ENCODE peak calls at places on chromosomes 2 and 18, in six cellular contexts. Y is HCT116, W is HFF-Myc, P is heart left ventricle, F is IMR-90, M is GM12865. S is an unnamed sample.

GRCh38 chr18:44885507-44885906 is 204.8 kb downstream of the SETBP1 start:
- DNase-seq in F (no peak), P (no peak), W (no peak), Y (no peak), M (no peak), S (no peak)

GRCh38 chr2:46873632-46874068 is 42.0 kb downstream of the MCFD2 start:
- DNase-seq in P (peak; percentile 61), W (peak; percentile 95), Y (peak; percentile 76), F (peak; percentile 98), M (no peak), S (peak; percentile 91)

GRCh38 chr18:31245820-31246219 is 72.1 kb upstream of the DSG1 start:
- DNase-seq in M (peak; percentile 69), F (no peak), W (no peak), P (no peak), Y (no peak), S (no peak)

GRCh38 chr2:226578879-226579278 is 220.7 kb downstream of the IRS1 start:
- DNase-seq in M (no peak), P (no peak), W (no peak), Y (no peak), F (peak; percentile 30), S (peak; percentile 15)

GRCh38 chr18:582465-582864 is 2.3 kb downstream of the CETN1 start:
- DNase-seq in Y (no peak), M (no peak), F (no peak), P (no peak), W (no peak), S (no peak)

GRCh38 chr2:120957905-120958304 is 222.2 kb downstream of the GLI2 start:
- DNase-seq in Y (no peak), W (no peak), F (no peak), M (no peak), P (no peak), S (no peak)

GRCh38 chr2:184646177-184646576 is 47.8 kb downstream of the ZNF804A start:
- DNase-seq in M (peak; percentile 4), W (no peak), F (peak; percentile 52), P (no peak), Y (no peak), S (no peak)

GRCh38 chr2:1663621-1664020 is 80.7 kb downstream of the PXDN start:
- DNase-seq in F (no peak), Y (no peak), P (no peak), M (no peak), W (no peak), S (no peak)

GRCh38 chr18:11071300-11071699 is 78.1 kb downstream of the PIEZO2 start:
- DNase-seq in M (no peak), P (no peak), F (no peak), W (no peak), Y (no peak), S (no peak)

GRCh38 chr18:49846263-49846662 is 32.9 kb upstream of the ACAA2 start:
- DNase-seq in W (peak; percentile 65), F (peak; percentile 35), P (no peak), M (no peak), Y (no peak), S (peak; percentile 31)

GRCh38 chr18:76445275-76445674 is 49.8 kb downstream of the ZNF516 start:
- DNase-seq in M (no peak), Y (no peak), W (no peak), F (peak; percentile 84), P (no peak), S (peak; percentile 74)

GRCh38 chr2:1607971-1608688 is 136.2 kb downstream of the PXDN start:
- DNase-seq in P (no peak), M (no peak), Y (no peak), W (no peak), F (peak; percentile 71), S (no peak)

GRCh38 chr2:96359310-96359709 is 23.7 kb downstream of the NCAPH start:
- DNase-seq in Y (no peak), F (no peak), P (no peak), M (peak; percentile 23), W (no peak), S (no peak)

GRCh38 chr2:46718797-46719196 is 196.8 kb downstream of the MCFD2 start:
- DNase-seq in M (no peak), P (no peak), Y (no peak), W (no peak), F (no peak), S (no peak)

GRCh38 chr18:9101730-9102390 is 639 bp upstream of the NDUFV2 start:
- DNase-seq in M (peak; percentile 59), W (no peak), P (no peak), Y (peak; percentile 44), F (peak; percentile 86), S (no peak)

GRCh38 chr2:12498703-12499102 is 218.0 kb upstream of the TRIB2 start:
- DNase-seq in M (no peak), Y (no peak), F (peak; percentile 74), P (no peak), W (peak; percentile 69), S (no peak)

GRCh38 chr2:51920509-51920908 is 888.6 kb upstream of the NRXN1 start:
- DNase-seq in W (no peak), M (no peak), Y (no peak), F (no peak), P (no peak), S (no peak)
- H3K4me3 ChIP-seq in W (no peak overlapping the region), M (no peak overlapping the region), Y (no peak overlapping the region), F (no peak overlapping the region), P (no peak overlapping the region), S (no peak overlapping the region)

DNA sequence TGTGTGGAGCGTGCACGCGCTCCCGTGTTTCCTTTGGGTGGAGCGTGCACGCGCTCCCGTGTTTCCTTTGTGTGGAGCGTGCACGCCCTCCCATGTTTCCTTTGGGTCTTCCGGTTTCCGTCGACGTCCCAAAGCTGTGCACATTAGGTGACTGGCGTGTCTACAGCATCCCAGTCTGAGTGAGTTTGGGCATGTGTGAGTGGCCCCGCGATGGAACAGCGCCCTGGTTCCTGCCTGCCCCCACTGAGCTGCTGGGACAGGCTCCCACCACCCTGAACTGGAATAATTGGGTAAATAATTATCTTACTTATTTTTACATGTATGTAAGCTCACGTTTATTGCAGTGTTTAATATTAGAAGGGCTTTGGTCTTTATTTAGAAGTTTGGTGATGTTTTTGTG is 104.2 kb downstream of the AGAP1 start:
- DNase-seq in F (no peak), P (no peak), Y (no peak), W (no peak), M (no peak), S (no peak)
- H3K4me3 ChIP-seq in F (no peak overlapping the region), P (no peak overlapping the region), Y (no peak overlapping the region), W (no peak overlapping the region), M (no peak overlapping the region), S (no peak overlapping the region)

GRCh38 chr2:197297262-197297661 is 13.3 kb downstream of the ANKRD44 start:
- DNase-seq in F (no peak), P (no peak), M (no peak), W (no peak), Y (no peak), S (no peak)

GRCh38 chr2:197294260-197294659 is 16.3 kb downstream of the ANKRD44 start:
- DNase-seq in Y (no peak), M (peak; percentile 64), W (no peak), F (no peak), P (no peak), S (no peak)

GRCh38 chr2:197296861-197297260 is 13.7 kb downstream of the ANKRD44 start:
- DNase-seq in M (no peak), W (no peak), F (no peak), P (no peak), Y (no peak), S (no peak)

GRCh38 chr2:197292614-197293013 is 18.0 kb downstream of the ANKRD44 start:
- DNase-seq in F (no peak), M (peak; percentile 50), W (no peak), Y (no peak), P (no peak), S (no peak)

DNA sequence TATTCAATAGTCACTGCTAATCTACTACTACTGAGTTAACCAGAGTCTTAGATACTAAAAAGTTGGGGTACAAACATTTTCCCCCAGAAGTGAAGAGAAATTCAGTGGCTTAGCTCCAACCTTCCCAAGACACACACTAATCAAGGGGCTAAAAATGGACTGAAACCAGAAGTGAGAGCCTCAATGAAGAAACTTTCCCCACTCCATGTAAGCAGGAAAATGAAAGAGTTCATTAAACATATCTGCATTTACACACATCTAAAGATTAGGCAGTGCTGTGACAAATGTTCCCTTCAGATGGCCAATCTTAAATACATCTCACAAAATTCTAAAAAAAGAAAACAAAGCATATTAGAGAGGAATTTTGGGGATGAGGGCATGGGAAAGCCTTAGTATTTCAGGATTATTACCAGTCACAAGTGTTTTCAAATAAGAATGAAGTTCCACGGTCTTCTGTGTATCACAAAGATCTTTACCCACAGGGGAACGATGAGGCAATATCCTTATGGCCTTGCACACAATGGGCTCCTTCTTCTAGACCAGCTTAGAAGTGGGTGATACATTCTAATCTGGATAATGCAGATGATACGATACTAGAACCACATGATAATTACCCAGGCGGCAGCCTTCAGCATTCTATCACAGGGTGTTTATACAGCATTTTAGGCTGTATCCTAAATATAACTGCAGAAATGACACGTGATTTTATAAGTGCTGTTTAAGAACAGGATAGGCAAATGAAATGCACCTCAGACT is 17.1 kb downstream of the ANKRD44 start:
- DNase-seq in Y (no peak), F (no peak), P (no peak), M (peak; percentile 52), W (no peak), S (no peak)
- H3K4me3 ChIP-seq in Y (no peak overlapping the region), F (no peak overlapping the region), P (no peak overlapping the region), M (peak overlapping the region; percentile 51), W (no peak overlapping the region), S (no peak overlapping the region)

GRCh38 chr18:58139627-58140026 is 95.6 kb downstream of the NEDD4L start:
- DNase-seq in W (no peak), F (no peak), M (peak; percentile 8), P (no peak), Y (no peak), S (no peak)

GRCh38 chr18:58136865-58137264 is 92.8 kb downstream of the NEDD4L start:
- DNase-seq in M (no peak), Y (no peak), W (no peak), F (no peak), P (no peak), S (no peak)

GRCh38 chr18:58135170-58135569 is 91.1 kb downstream of the NEDD4L start:
- DNase-seq in M (peak; percentile 29), W (peak; percentile 83), Y (no peak), F (peak; percentile 95), P (no peak), S (peak; percentile 92)

GRCh38 chr18:58132595-58133191 is 88.7 kb downstream of the NEDD4L start:
- DNase-seq in M (no peak), F (peak; percentile 20), W (no peak), P (no peak), Y (no peak), S (no peak)

DNA sequence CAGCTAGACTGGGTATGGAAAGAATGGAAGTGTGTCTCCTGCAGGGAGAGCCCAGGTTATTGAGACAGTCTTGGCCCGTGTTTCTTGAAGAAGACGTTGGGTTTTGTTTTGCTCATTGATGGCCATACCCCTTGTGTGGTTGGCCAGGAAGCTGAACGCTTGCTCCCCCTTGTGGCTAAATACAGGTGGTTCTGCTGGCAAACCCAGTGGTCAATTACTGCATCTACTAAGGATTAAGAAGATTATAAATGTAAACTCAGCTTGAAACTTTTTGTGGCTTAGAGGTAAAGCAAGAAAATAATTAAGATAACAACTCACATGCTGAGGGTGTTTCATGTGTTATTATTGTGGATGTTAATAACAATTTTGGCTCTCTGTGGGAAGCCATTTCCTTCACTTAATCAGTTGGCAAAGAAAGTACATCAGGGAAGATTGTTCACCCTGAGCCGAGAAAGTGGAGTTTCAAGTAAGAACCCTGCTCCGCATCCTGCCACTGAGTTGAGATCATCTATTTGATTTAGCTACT is 91.8 kb downstream of the NEDD4L start:
- DNase-seq in P (peak; percentile 29), M (peak; percentile 83), Y (peak; percentile 67), W (peak; percentile 63), F (peak; percentile 74), S (no peak)
- H3K4me3 ChIP-seq in P (no peak overlapping the region), M (no peak overlapping the region), Y (no peak overlapping the region), W (peak overlapping the region; percentile 12), F (peak overlapping the region; percentile 18), S (no peak overlapping the region)

GRCh38 chr2:234793211-234793610 is 158.6 kb upstream of the SH3BP4 start:
- DNase-seq in W (no peak), F (no peak), P (no peak), M (no peak), Y (no peak), S (no peak)
- H3K4me3 ChIP-seq in W (no peak overlapping the region), F (no peak overlapping the region), P (no peak overlapping the region), M (no peak overlapping the region), Y (no peak overlapping the region), S (no peak overlapping the region)

S was measured in BJ.